ENCODE peak calls at places on chromosomes 4 and X, in five cellular contexts. S is amniotic epithelial cell; V is activated CD8-positive, alpha-beta memory T cell treated with anti-CD3 and anti-CD28 coated beads, Interleukin-2, amount 50 U/mL, for 48 hours; J is progenitor cell of endocrine pancreas; O is mucosa of gallbladder. E is an unnamed sample.

GRCh38 chrX:25810202-25810601 is 327.9 kb upstream of the MAGEB18 start:
- DNase-seq in J (no peak), V (no peak), O (no peak), S (peak; percentile 66), E (no peak)

GRCh38 chr4:181966084-181966483 is 277.1 kb upstream of the TENM3 start:
- DNase-seq in O (no peak), V (no peak), J (no peak), S (peak; percentile 40), E (no peak)

GRCh38 chrX:40663078-40663740 is 15.8 kb upstream of the CXorf38 start:
- DNase-seq in J (no peak), S (no peak), O (no peak), V (no peak), E (no peak)

GRCh38 chr4:10180927-10181744 is 64.5 kb upstream of the WDR1 start:
- DNase-seq in S (peak; percentile 26), O (no peak), J (no peak), V (no peak), E (no peak)

GRCh38 chr4:98519268-98519993 is 139.0 kb downstream of the TSPAN5 start:
- DNase-seq in J (no peak), O (no peak), V (no peak), S (peak; percentile 97), E (no peak)

GRCh38 chr4:24824720-24825119 is 29.3 kb downstream of the SOD3 start:
- DNase-seq in O (peak; percentile 16), V (no peak), S (no peak), J (no peak), E (no peak)

GRCh38 chr4:39792128-39792527 is 94.2 kb downstream of the UBE2K start:
- DNase-seq in S (no peak), V (no peak), O (no peak), J (no peak), E (no peak)

GRCh38 chrX:39907964-39908616 is 189.7 kb downstream of the BCOR start:
- DNase-seq in V (no peak), O (peak; percentile 43), S (peak; percentile 90), J (no peak), E (peak; percentile 80)

GRCh38 chr4:40998680-40999358 is 215.5 kb downstream of the APBB2 start:
- DNase-seq in V (no peak), S (peak; percentile 91), J (no peak), O (no peak), E (peak; percentile 17)

GRCh38 chrX:131617182-131617581 is 73.3 kb downstream of the OR13H1 start:
- DNase-seq in S (peak; percentile 3), O (no peak), J (no peak), V (no peak), E (no peak)

GRCh38 chrX:56564921-56565861 is 1.8 kb downstream of the UBQLN2 start:
- DNase-seq in J (no peak), V (peak; percentile 54), S (no peak), O (no peak), E (no peak)

GRCh38 chr4:41549469-41549868 is 11.5 kb downstream of the LIMCH1 start:
- DNase-seq in S (peak; percentile 62), V (no peak), J (no peak), O (no peak), E (no peak)

GRCh38 chr4:151641983-151642382 is 118.8 kb downstream of the GATB start:
- DNase-seq in S (no peak), J (no peak), O (no peak), V (no peak), E (no peak)

GRCh38 chr4:42656736-42656985 is 244 bp downstream of the ATP8A1 start:
- DNase-seq in S (no peak), V (no peak), O (no peak), J (no peak), E (no peak)

GRCh38 chrX:123905334-123905733 is 45.5 kb downstream of the XIAP start:
- DNase-seq in S (no peak), V (no peak), J (no peak), O (no peak), E (no peak)

GRCh38 chr4:169619518-169619957 is 840 bp upstream of the CLCN3 start:
- DNase-seq in V (peak; percentile 66), O (peak; percentile 63), S (peak; percentile 63), J (peak; percentile 20), E (peak; percentile 48)

GRCh38 chrX:41373989-41374606 is 40.1 kb downstream of the DDX3X start:
- DNase-seq in V (no peak), S (no peak), J (no peak), O (no peak), E (no peak)

GRCh38 chr4:154073107-154073817 is 284.4 kb upstream of the SFRP2 start:
- DNase-seq in O (no peak), S (no peak), V (no peak), J (no peak), E (no peak)

GRCh38 chr4:8310306-8310705 is 40.8 kb downstream of the HTRA3 start:
- DNase-seq in J (no peak), O (no peak), S (no peak), V (no peak), E (no peak)

GRCh38 chrX:16171944-16172343 is 4.7 kb downstream of the MAGEB17 start:
- DNase-seq in V (no peak), J (no peak), O (no peak), S (no peak), E (no peak)

GRCh38 chrX:150664290-150664689 is 28.9 kb upstream of the MTMR1 start:
- DNase-seq in O (peak; percentile 34), S (no peak), J (no peak), V (no peak), E (peak; percentile 68)

GRCh38 chr4:134867027-134867426 is 665.4 kb upstream of the PABPC4L start:
- DNase-seq in O (no peak), V (no peak), J (no peak), S (no peak), E (no peak)

GRCh38 chr4:155854597-155855226 is 11.4 kb downstream of the ASIC5 start:
- DNase-seq in J (no peak), O (no peak), V (no peak), S (peak; percentile 74), E (no peak)

GRCh38 chrX:716136-716535 is 85.5 kb downstream of the SHOX start:
- DNase-seq in O (no peak), J (no peak), S (no peak), V (no peak), E (no peak)

GRCh38 chr4:11073621-11074051 is 355.1 kb downstream of the HS3ST1 start:
- DNase-seq in V (no peak), S (peak; percentile 20), J (no peak), O (peak; percentile 12), E (no peak)

GRCh38 chr4:6378493-6379445 is 93.6 kb downstream of the PPP2R2C start:
- DNase-seq in O (no peak), S (no peak), V (no peak), J (no peak), E (no peak)

GRCh38 chrX:9610774-9611392 is 146.0 kb downstream of the TBL1X start:
- DNase-seq in O (no peak), V (no peak), J (no peak), S (no peak), E (no peak)

GRCh38 chrX:7606253-7606652 is 236.7 kb upstream of the VCX start:
- DNase-seq in J (no peak), S (no peak), V (no peak), O (no peak), E (no peak)

GRCh38 chr4:100299019-100299418 is 108.8 kb upstream of the DDIT4L start:
- DNase-seq in J (no peak), O (no peak), S (peak; percentile 93), V (no peak), E (peak; percentile 31)

GRCh38 chrX:386239-386767 is 404 bp downstream of the PPP2R3B start:
- DNase-seq in J (no peak), V (peak; percentile 74), O (no peak), S (no peak), E (no peak)

GRCh38 chr4:48902266-48902665 is 4.3 kb downstream of the OCIAD2 start:
- DNase-seq in O (no peak), J (no peak), S (no peak), V (no peak), E (no peak)

E was measured in adrenal gland.